ENCODE peak calls at places on chromosomes 6 and 20, in six cellular contexts. V is SW480; O is foreskin fibroblast; S is effector memory CD4-positive, alpha-beta T cell; T is ACHN; P is COR-L47. N is an unnamed sample.

GRCh38 chr6:139373154-139373927 is 1.1 kb downstream of the CITED2 start:
- DNase-seq in O (no peak), P (peak; percentile 35), V (peak; percentile 67), T (peak; percentile 33), S (peak; percentile 58), N (peak; percentile 79)

GRCh38 chr6:116111552-116112528 is 11.2 kb downstream of the NT5DC1 start:
- DNase-seq in T (peak; percentile 50), P (no peak), V (peak; percentile 8), O (peak; percentile 28), S (no peak), N (peak; percentile 76)

GRCh38 chr20:42530855-42531674 is 658.6 kb downstream of the PTPRT start:
- DNase-seq in V (peak; percentile 68), O (no peak), P (peak; percentile 61), S (no peak), T (peak; percentile 40), N (peak; percentile 46)

GRCh38 chr6:158149641-158150040 is 18.4 kb downstream of the SERAC1 start:
- DNase-seq in P (no peak), O (peak; percentile 67), T (no peak), S (no peak), V (no peak), N (no peak)

GRCh38 chr6:11120273-11121005 is 8.9 kb upstream of the ERVFRD-1 start:
- DNase-seq in S (no peak), T (no peak), O (peak; percentile 43), V (no peak), P (peak; percentile 17), N (peak; percentile 84)

GRCh38 chr20:37920270-37920669 is 17.3 kb downstream of the VSTM2L start:
- DNase-seq in O (no peak), V (no peak), P (peak; percentile 31), T (no peak), S (no peak), N (peak; percentile 73)

GRCh38 chr20:52105573-52106422 is 85.8 kb downstream of the ZFP64 start:
- DNase-seq in V (no peak), S (no peak), O (peak; percentile 38), T (peak; percentile 58), P (no peak), N (peak; percentile 18)

GRCh38 chr20:828987-829386 is 4.5 kb upstream of the FAM110A start:
- DNase-seq in T (no peak), V (no peak), P (no peak), S (no peak), O (no peak), N (no peak)

GRCh38 chr6:163793584-163793983 is 379.1 kb downstream of the QKI start:
- DNase-seq in O (peak; percentile 4), S (no peak), P (no peak), T (peak; percentile 87), V (peak; percentile 25), N (peak; percentile 6)